ENCODE peak calls at places on chromosomes 13 and 19, in nine cellular contexts. One of them, this sample, is unnamed.

GRCh38 chr13:36026556-36026955 is 104.6 kb downstream of the DCLK1 start:
- DNase-seq in uterus: no peak
- DNase-seq in pancreas: no peak
- DNase-seq in ascending aorta: no peak
- DNase-seq in fibroblast of lung: no peak
- DNase-seq in right cardiac atrium: no peak
- DNase-seq in CD8-positive, alpha-beta memory T cell: no peak
- DNase-seq in SK-N-MC: no peak
- DNase-seq in breast epithelium: no peak
- DNase-seq in this sample: no peak

GRCh38 chr13:99302637-99303505 is 4.3 kb downstream of the GPR183 start:
- DNase-seq in uterus: no peak
- DNase-seq in pancreas: no peak
- DNase-seq in ascending aorta: no peak
- DNase-seq in fibroblast of lung: no peak
- DNase-seq in right cardiac atrium: no peak
- DNase-seq in CD8-positive, alpha-beta memory T cell: no peak
- DNase-seq in SK-N-MC: no peak
- DNase-seq in breast epithelium: no peak
- DNase-seq in this sample: no peak

GRCh38 chr13:59208405-59209195 is 955.1 kb downstream of the DIAPH3 start:
- DNase-seq in uterus: no peak
- DNase-seq in pancreas: no peak
- DNase-seq in ascending aorta: no peak
- DNase-seq in fibroblast of lung: no peak
- DNase-seq in right cardiac atrium: no peak
- DNase-seq in CD8-positive, alpha-beta memory T cell: no peak
- DNase-seq in SK-N-MC: no peak
- DNase-seq in breast epithelium: no peak
- DNase-seq in this sample: no peak

GRCh38 chr13:26062853-26063444 is 11.1 kb upstream of the SHISA2 start:
- DNase-seq in uterus: no peak
- DNase-seq in pancreas: no peak
- DNase-seq in ascending aorta: no peak
- DNase-seq in fibroblast of lung: peak
- DNase-seq in right cardiac atrium: no peak
- DNase-seq in CD8-positive, alpha-beta memory T cell: no peak
- DNase-seq in SK-N-MC: peak
- DNase-seq in breast epithelium: no peak
- DNase-seq in this sample: no peak

GRCh38 chr13:94154362-94154761 is 325.1 kb downstream of the DCT start:
- DNase-seq in uterus: no peak
- DNase-seq in pancreas: peak
- DNase-seq in ascending aorta: peak
- DNase-seq in fibroblast of lung: peak
- DNase-seq in right cardiac atrium: no peak
- DNase-seq in CD8-positive, alpha-beta memory T cell: no peak
- DNase-seq in SK-N-MC: no peak
- DNase-seq in breast epithelium: no peak
- DNase-seq in this sample: no peak

GRCh38 chr13:107753286-107753685 is 462.1 kb downstream of the LIG4 start:
- DNase-seq in uterus: no peak
- DNase-seq in pancreas: no peak
- DNase-seq in ascending aorta: no peak
- DNase-seq in fibroblast of lung: peak
- DNase-seq in right cardiac atrium: no peak
- DNase-seq in CD8-positive, alpha-beta memory T cell: no peak
- DNase-seq in SK-N-MC: no peak
- DNase-seq in breast epithelium: no peak
- DNase-seq in this sample: no peak

GRCh38 chr19:13881231-13881691 is 4.3 kb downstream of the NANOS3 start:
- DNase-seq in uterus: no peak
- DNase-seq in pancreas: no peak
- DNase-seq in ascending aorta: no peak
- DNase-seq in fibroblast of lung: no peak
- DNase-seq in right cardiac atrium: no peak
- DNase-seq in CD8-positive, alpha-beta memory T cell: no peak
- DNase-seq in SK-N-MC: no peak
- DNase-seq in breast epithelium: no peak
- DNase-seq in this sample: no peak

GRCh38 chr13:43061496-43062280 is 38.3 kb downstream of the DNAJC15 start:
- DNase-seq in uterus: no peak
- DNase-seq in pancreas: no peak
- DNase-seq in ascending aorta: no peak
- DNase-seq in fibroblast of lung: no peak
- DNase-seq in right cardiac atrium: no peak
- DNase-seq in CD8-positive, alpha-beta memory T cell: no peak
- DNase-seq in SK-N-MC: no peak
- DNase-seq in breast epithelium: no peak
- DNase-seq in this sample: no peak

GRCh38 chr13:40401911-40402776 is 264.3 kb downstream of the FOXO1 start:
- DNase-seq in uterus: peak
- DNase-seq in pancreas: peak
- DNase-seq in ascending aorta: peak
- DNase-seq in fibroblast of lung: peak
- DNase-seq in right cardiac atrium: peak
- DNase-seq in CD8-positive, alpha-beta memory T cell: no peak
- DNase-seq in SK-N-MC: no peak
- DNase-seq in breast epithelium: peak
- DNase-seq in this sample: peak

GRCh38 chr13:114129649-114130062 is 2.8 kb downstream of the RASA3 start:
- DNase-seq in uterus: no peak
- DNase-seq in pancreas: no peak
- DNase-seq in ascending aorta: peak
- DNase-seq in fibroblast of lung: no peak
- DNase-seq in right cardiac atrium: no peak
- DNase-seq in CD8-positive, alpha-beta memory T cell: no peak
- DNase-seq in SK-N-MC: no peak
- DNase-seq in breast epithelium: no peak
- DNase-seq in this sample: no peak

GRCh38 chr13:44819245-44819644 is 170.0 kb downstream of the NUFIP1 start:
- DNase-seq in uterus: no peak
- DNase-seq in pancreas: no peak
- DNase-seq in ascending aorta: no peak
- DNase-seq in fibroblast of lung: peak
- DNase-seq in right cardiac atrium: no peak
- DNase-seq in CD8-positive, alpha-beta memory T cell: no peak
- DNase-seq in SK-N-MC: no peak
- DNase-seq in breast epithelium: no peak
- DNase-seq in this sample: no peak

GRCh38 chr19:48896191-48896720 is 2.3 kb downstream of the TULP2 start:
- DNase-seq in uterus: peak
- DNase-seq in pancreas: peak
- DNase-seq in ascending aorta: no peak
- DNase-seq in fibroblast of lung: peak
- DNase-seq in right cardiac atrium: peak
- DNase-seq in CD8-positive, alpha-beta memory T cell: peak
- DNase-seq in SK-N-MC: no peak
- DNase-seq in breast epithelium: no peak
- DNase-seq in this sample: no peak

GRCh38 chr19:56383826-56384605 is 9.3 kb downstream of the ZNF582 start:
- DNase-seq in uterus: no peak
- DNase-seq in pancreas: no peak
- DNase-seq in ascending aorta: no peak
- DNase-seq in fibroblast of lung: no peak
- DNase-seq in right cardiac atrium: no peak
- DNase-seq in CD8-positive, alpha-beta memory T cell: no peak
- DNase-seq in SK-N-MC: no peak
- DNase-seq in breast epithelium: no peak
- DNase-seq in this sample: no peak

DNA sequence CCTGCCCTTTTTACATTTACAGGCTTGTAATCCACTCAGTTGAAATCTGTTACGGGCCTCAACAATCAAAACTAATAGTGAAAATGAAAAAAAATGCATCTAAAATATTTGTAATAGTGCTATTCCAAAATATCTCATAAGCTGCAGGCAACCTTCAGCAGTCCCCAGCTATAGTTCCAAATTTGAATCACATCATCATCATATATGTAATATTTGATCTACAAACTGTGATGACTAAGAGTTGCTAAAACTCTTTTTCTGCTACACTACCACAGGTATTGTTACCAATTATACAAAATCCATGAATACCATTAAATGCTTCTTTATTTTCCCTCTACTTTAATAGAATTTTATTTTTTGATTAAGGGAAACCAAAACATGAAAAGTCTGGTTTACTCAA is 121.4 kb upstream of the RFC3 start:
- DNase-seq in uterus: no peak
- DNase-seq in pancreas: no peak
- DNase-seq in ascending aorta: no peak
- DNase-seq in fibroblast of lung: no peak
- DNase-seq in right cardiac atrium: no peak
- DNase-seq in CD8-positive, alpha-beta memory T cell: no peak
- DNase-seq in SK-N-MC: no peak
- DNase-seq in breast epithelium: no peak
- DNase-seq in this sample: no peak
- H3K27ac ChIP-seq in uterus: no peak
- H3K27ac ChIP-seq in pancreas: no peak
- H3K27ac ChIP-seq in ascending aorta: no peak
- H3K27ac ChIP-seq in fibroblast of lung: no peak
- H3K27ac ChIP-seq in right cardiac atrium: no peak
- H3K27ac ChIP-seq in CD8-positive, alpha-beta memory T cell: no peak
- H3K27ac ChIP-seq in SK-N-MC: no peak
- H3K27ac ChIP-seq in breast epithelium: no peak
- H3K27ac ChIP-seq in this sample: no peak

GRCh38 chr19:39166571-39167391 is 30.0 kb upstream of the NCCRP1 start:
- DNase-seq in uterus: peak
- DNase-seq in pancreas: peak
- DNase-seq in ascending aorta: no peak
- DNase-seq in fibroblast of lung: peak
- DNase-seq in right cardiac atrium: peak
- DNase-seq in CD8-positive, alpha-beta memory T cell: no peak
- DNase-seq in SK-N-MC: no peak
- DNase-seq in breast epithelium: peak
- DNase-seq in this sample: no peak
- H3K4me3 ChIP-seq in uterus: no peak
- H3K4me3 ChIP-seq in pancreas: no peak
- H3K4me3 ChIP-seq in ascending aorta: no peak
- H3K4me3 ChIP-seq in fibroblast of lung: no peak
- H3K4me3 ChIP-seq in right cardiac atrium: no peak
- H3K4me3 ChIP-seq in CD8-positive, alpha-beta memory T cell: no peak
- H3K4me3 ChIP-seq in SK-N-MC: no peak
- H3K4me3 ChIP-seq in breast epithelium: no peak
- H3K4me3 ChIP-seq in this sample: peak

GRCh38 chr19:35038623-35039512 is 2.7 kb upstream of the HPN start:
- DNase-seq in uterus: no peak
- DNase-seq in pancreas: no peak
- DNase-seq in ascending aorta: peak
- DNase-seq in fibroblast of lung: peak
- DNase-seq in right cardiac atrium: peak
- DNase-seq in CD8-positive, alpha-beta memory T cell: no peak
- DNase-seq in SK-N-MC: no peak
- DNase-seq in breast epithelium: no peak
- DNase-seq in this sample: no peak

GRCh38 chr19:35040474-35040825 is 1.1 kb upstream of the HPN start:
- DNase-seq in uterus: no peak
- DNase-seq in pancreas: peak
- DNase-seq in ascending aorta: peak
- DNase-seq in fibroblast of lung: no peak
- DNase-seq in right cardiac atrium: no peak
- DNase-seq in CD8-positive, alpha-beta memory T cell: no peak
- DNase-seq in SK-N-MC: no peak
- DNase-seq in breast epithelium: no peak
- DNase-seq in this sample: no peak

GRCh38 chr19:35039881-35040456 is 1.6 kb upstream of the HPN start:
- DNase-seq in uterus: no peak
- DNase-seq in pancreas: no peak
- DNase-seq in ascending aorta: peak
- DNase-seq in fibroblast of lung: no peak
- DNase-seq in right cardiac atrium: peak
- DNase-seq in CD8-positive, alpha-beta memory T cell: no peak
- DNase-seq in SK-N-MC: no peak
- DNase-seq in breast epithelium: no peak
- DNase-seq in this sample: no peak

GRCh38 chr19:35040826-35041547 is 534 bp upstream of the HPN start:
- DNase-seq in uterus: peak
- DNase-seq in pancreas: peak
- DNase-seq in ascending aorta: peak
- DNase-seq in fibroblast of lung: peak
- DNase-seq in right cardiac atrium: peak
- DNase-seq in CD8-positive, alpha-beta memory T cell: no peak
- DNase-seq in SK-N-MC: no peak
- DNase-seq in breast epithelium: peak
- DNase-seq in this sample: no peak

GRCh38 chr19:35037716-35038622 is 3.6 kb upstream of the HPN start:
- DNase-seq in uterus: no peak
- DNase-seq in pancreas: no peak
- DNase-seq in ascending aorta: peak
- DNase-seq in fibroblast of lung: no peak
- DNase-seq in right cardiac atrium: peak
- DNase-seq in CD8-positive, alpha-beta memory T cell: no peak
- DNase-seq in SK-N-MC: no peak
- DNase-seq in breast epithelium: no peak
- DNase-seq in this sample: no peak
- H3K27ac ChIP-seq in uterus: peak
- H3K27ac ChIP-seq in pancreas: no peak
- H3K27ac ChIP-seq in ascending aorta: no peak
- H3K27ac ChIP-seq in fibroblast of lung: no peak
- H3K27ac ChIP-seq in right cardiac atrium: peak
- H3K27ac ChIP-seq in CD8-positive, alpha-beta memory T cell: no peak
- H3K27ac ChIP-seq in SK-N-MC: no peak
- H3K27ac ChIP-seq in breast epithelium: peak
- H3K27ac ChIP-seq in this sample: peak

GRCh38 chr13:46015374-46015773 is 37.2 kb downstream of the ZC3H13 start:
- DNase-seq in uterus: no peak
- DNase-seq in pancreas: no peak
- DNase-seq in ascending aorta: no peak
- DNase-seq in fibroblast of lung: no peak
- DNase-seq in right cardiac atrium: no peak
- DNase-seq in CD8-positive, alpha-beta memory T cell: no peak
- DNase-seq in SK-N-MC: no peak
- DNase-seq in breast epithelium: no peak
- DNase-seq in this sample: no peak

GRCh38 chr13:46006688-46007452 is 45.7 kb downstream of the ZC3H13 start:
- DNase-seq in uterus: no peak
- DNase-seq in pancreas: no peak
- DNase-seq in ascending aorta: no peak
- DNase-seq in fibroblast of lung: no peak
- DNase-seq in right cardiac atrium: no peak
- DNase-seq in CD8-positive, alpha-beta memory T cell: no peak
- DNase-seq in SK-N-MC: no peak
- DNase-seq in breast epithelium: no peak
- DNase-seq in this sample: no peak

GRCh38 chr13:46008631-46009030 is 43.9 kb downstream of the ZC3H13 start:
- DNase-seq in uterus: no peak
- DNase-seq in pancreas: no peak
- DNase-seq in ascending aorta: no peak
- DNase-seq in fibroblast of lung: no peak
- DNase-seq in right cardiac atrium: no peak
- DNase-seq in CD8-positive, alpha-beta memory T cell: no peak
- DNase-seq in SK-N-MC: no peak
- DNase-seq in breast epithelium: no peak
- DNase-seq in this sample: no peak

GRCh38 chr13:46012404-46012803 is 40.1 kb downstream of the ZC3H13 start:
- DNase-seq in uterus: no peak
- DNase-seq in pancreas: no peak
- DNase-seq in ascending aorta: no peak
- DNase-seq in fibroblast of lung: no peak
- DNase-seq in right cardiac atrium: no peak
- DNase-seq in CD8-positive, alpha-beta memory T cell: no peak
- DNase-seq in SK-N-MC: no peak
- DNase-seq in breast epithelium: no peak
- DNase-seq in this sample: no peak

GRCh38 chr13:46010148-46010547 is 42.4 kb downstream of the ZC3H13 start:
- DNase-seq in uterus: no peak
- DNase-seq in pancreas: no peak
- DNase-seq in ascending aorta: no peak
- DNase-seq in fibroblast of lung: peak
- DNase-seq in right cardiac atrium: no peak
- DNase-seq in CD8-positive, alpha-beta memory T cell: no peak
- DNase-seq in SK-N-MC: peak
- DNase-seq in breast epithelium: no peak
- DNase-seq in this sample: no peak
- H3K4me3 ChIP-seq in uterus: no peak
- H3K4me3 ChIP-seq in pancreas: no peak
- H3K4me3 ChIP-seq in ascending aorta: no peak
- H3K4me3 ChIP-seq in fibroblast of lung: no peak
- H3K4me3 ChIP-seq in right cardiac atrium: no peak
- H3K4me3 ChIP-seq in CD8-positive, alpha-beta memory T cell: no peak
- H3K4me3 ChIP-seq in SK-N-MC: no peak
- H3K4me3 ChIP-seq in breast epithelium: no peak
- H3K4me3 ChIP-seq in this sample: no peak